ENCODE peak calls at places on chromosome 17, in ten cellular contexts. L is WTC11, C is SK-N-SH, E is endothelial cell of umbilical vein, H is H1, I is A549, M is HepG2, W is NB4, Q is GM12878, A is K562. B is an unnamed sample.

GRCh38 chr17:8785547-8786412 is 13.4 kb downstream of the MFSD6L start:
- DNase-seq in M (peak), I (peak), L (peak), A (peak), C (peak), Q (no peak), E (peak), W (peak), H (peak), B (peak)

GRCh38 chr17:64331946-64332493 is 58.6 kb downstream of the PECAM1 start:
- DNase-seq in I (no peak), A (peak), L (no peak), E (peak), M (peak), W (peak), Q (no peak), C (no peak), H (no peak), B (no peak)

GRCh38 chr17:40646791-40647548 is 648 bp downstream of the SMARCE1 start:
- DNase-seq in A (peak), Q (no peak), M (peak), E (peak), L (no peak), W (peak), I (peak), C (no peak), H (no peak), B (peak)

GRCh38 chr17:77709594-77709993 is 248.9 kb upstream of the TNRC6C start:
- DNase-seq in L (no peak), E (no peak), M (no peak), C (no peak), Q (no peak), A (no peak), W (no peak), I (no peak), H (no peak), B (no peak)

GRCh38 chr17:17551361-17551760 is 40.1 kb downstream of the PEMT start:
- DNase-seq in H (no peak), C (peak), E (no peak), Q (no peak), W (no peak), M (no peak), L (no peak), I (no peak), A (no peak), B (no peak)

GRCh38 chr17:42387663-42388380 is 420 bp downstream of the STAT3 start:
- DNase-seq in M (no peak), L (peak), H (no peak), I (no peak), Q (no peak), E (peak), A (peak), W (peak), C (peak), B (no peak)

GRCh38 chr17:78789663-78790181 is 7.6 kb upstream of the CYTH1 start:
- DNase-seq in W (no peak), H (no peak), E (no peak), I (no peak), L (no peak), Q (no peak), C (peak), A (no peak), M (no peak), B (no peak)

GRCh38 chr17:77908501-77908900 is 50.0 kb upstream of the TNRC6C start:
- DNase-seq in E (no peak), Q (no peak), L (no peak), W (no peak), C (no peak), A (no peak), M (no peak), H (no peak), I (no peak), B (no peak)

GRCh38 chr17:77692571-77693161 is 265.8 kb upstream of the TNRC6C start:
- DNase-seq in M (no peak), C (no peak), A (no peak), E (no peak), I (no peak), L (no peak), W (peak), H (no peak), Q (no peak), B (no peak)

GRCh38 chr17:58089111-58089510 is 5.9 kb downstream of the DYNLL2 start:
- DNase-seq in L (no peak), M (no peak), E (no peak), Q (no peak), H (no peak), W (no peak), C (no peak), I (no peak), A (no peak), B (no peak)

GRCh38 chr17:68709995-68710780 is 109.0 kb upstream of the FAM20A start:
- DNase-seq in E (no peak), A (no peak), M (no peak), Q (no peak), H (no peak), W (no peak), I (no peak), C (peak), L (no peak), B (no peak)

GRCh38 chr17:48873212-48873611 is 19.4 kb upstream of the ATP5MC1 start:
- DNase-seq in W (no peak), C (no peak), I (no peak), A (no peak), M (no peak), E (peak), Q (no peak), H (no peak), L (no peak), B (no peak)

GRCh38 chr17:69344939-69345338 is 18.0 kb upstream of the ABCA5 start:
- DNase-seq in W (no peak), H (no peak), Q (no peak), A (no peak), L (no peak), I (peak), C (no peak), M (no peak), E (no peak), B (no peak)

GRCh38 chr17:37388266-37388665 is 12.5 kb downstream of the C17orf78 start:
- DNase-seq in I (no peak), L (no peak), W (no peak), A (no peak), C (no peak), Q (no peak), E (no peak), M (no peak), H (no peak), B (no peak)

GRCh38 chr17:19411641-19412040 is 609 bp downstream of the RNF112 start:
- DNase-seq in L (no peak), C (peak), I (no peak), E (no peak), Q (no peak), W (no peak), A (no peak), H (no peak), M (no peak), B (no peak)

GRCh38 chr17:234163-235047 is 53.0 kb upstream of the DOC2B start:
- DNase-seq in I (no peak), L (peak), H (no peak), W (no peak), A (no peak), C (no peak), M (no peak), E (peak), Q (no peak), B (no peak)

GRCh38 chr17:43905985-43906852 is 1.1 kb downstream of the MPP2 start:
- DNase-seq in E (no peak), C (peak), A (peak), W (peak), Q (no peak), L (peak), H (no peak), M (peak), I (peak), B (no peak)

GRCh38 chr17:68627956-68628355 is 26.8 kb upstream of the FAM20A start:
- DNase-seq in E (no peak), W (no peak), L (no peak), M (no peak), A (no peak), I (no peak), Q (no peak), C (no peak), H (no peak), B (no peak)

GRCh38 chr17:77736207-77736600 is 222.3 kb upstream of the TNRC6C start:
- DNase-seq in W (no peak), C (no peak), H (no peak), M (no peak), E (no peak), I (no peak), Q (no peak), L (no peak), A (no peak), B (no peak)

GRCh38 chr17:62675260-62675659 is 47.8 kb downstream of the MRC2 start:
- DNase-seq in M (no peak), Q (no peak), W (no peak), I (no peak), H (no peak), E (no peak), L (no peak), A (no peak), C (no peak), B (no peak)

GRCh38 chr17:61816538-61816937 is 46.8 kb downstream of the BRIP1 start:
- DNase-seq in Q (no peak), A (no peak), W (peak), L (no peak), H (no peak), C (no peak), I (no peak), E (no peak), M (no peak), B (no peak)

GRCh38 chr17:77458202-77459017 is 317.6 kb downstream of the SEC14L1 start:
- DNase-seq in W (no peak), L (no peak), C (no peak), H (no peak), Q (no peak), M (no peak), E (no peak), A (no peak), I (no peak), B (no peak)

GRCh38 chr17:45907720-45908395 is 13.5 kb downstream of the MAPT start:
- DNase-seq in M (no peak), E (no peak), Q (no peak), H (no peak), A (no peak), C (no peak), W (no peak), I (no peak), L (no peak), B (no peak)

DNA sequence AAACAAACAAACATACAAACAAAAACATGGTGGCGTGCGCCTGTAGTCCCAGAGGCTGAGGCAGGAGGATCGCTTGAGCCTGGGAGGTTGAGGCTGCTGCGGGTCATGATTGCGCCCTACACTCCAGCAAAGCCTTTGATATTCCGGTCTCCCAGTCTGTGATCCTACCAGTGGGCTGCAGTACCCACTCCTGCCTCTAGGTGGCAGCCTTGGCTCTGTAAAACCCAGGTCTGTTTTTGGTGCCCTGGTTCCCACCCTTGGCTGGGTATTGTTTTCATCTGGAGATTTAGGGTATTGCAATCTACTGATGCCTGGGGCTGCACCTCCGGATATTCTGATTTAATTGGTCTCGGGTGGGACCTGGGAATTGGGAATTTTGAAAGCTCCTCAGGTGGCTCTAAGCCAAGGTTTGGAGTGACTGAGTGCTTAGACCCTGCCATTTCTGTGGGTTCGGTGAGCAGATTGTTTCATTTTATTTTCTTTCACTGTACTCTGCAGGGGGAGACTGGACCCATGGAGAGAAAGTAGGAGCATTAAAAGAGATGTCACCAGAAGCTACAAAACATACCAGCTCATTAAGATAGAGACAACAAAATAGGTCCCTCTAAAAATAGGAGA is 40.5 kb downstream of the MYH3 start:
- DNase-seq in M (peak), I (peak), Q (no peak), C (peak), E (peak), L (peak), W (peak), H (peak), A (peak), B (peak)
- TF ChIP-seq MAX in M (no peak), I (no peak), Q (no peak), C (no peak), E (no peak), L (no peak), W (no peak), H (no peak), A (no peak), B (no peak)

GRCh38 chr17:83006515-83007455 is 72.6 kb upstream of the METRNL start:
- DNase-seq in E (no peak), M (no peak), W (no peak), C (peak), Q (no peak), L (no peak), A (no peak), H (no peak), I (no peak), B (no peak)
- TF ChIP-seq MAX in E (no peak), M (no peak), W (no peak), C (no peak), Q (no peak), L (no peak), A (no peak), H (no peak), I (no peak), B (no peak)

GRCh38 chr17:75893305-75894048 is 3.3 kb downstream of the TRIM65 start:
- DNase-seq in L (no peak), E (no peak), H (no peak), I (no peak), C (no peak), Q (no peak), A (no peak), W (no peak), M (no peak), B (no peak)

GRCh38 chr17:75892556-75893224 is 4.1 kb downstream of the TRIM65 start:
- DNase-seq in E (no peak), M (peak), C (no peak), W (no peak), I (no peak), L (no peak), A (no peak), Q (no peak), H (no peak), B (no peak)

GRCh38 chr17:75891605-75892555 is 4.9 kb downstream of the TRIM65 start:
- DNase-seq in L (no peak), E (no peak), M (peak), W (no peak), Q (no peak), A (no peak), I (no peak), H (no peak), C (no peak), B (no peak)

GRCh38 chr17:75896360-75897075 is at the start of gene TRIM65:
- DNase-seq in C (peak), E (peak), L (peak), Q (no peak), M (peak), W (peak), H (no peak), I (peak), A (peak), B (no peak)

DNA sequence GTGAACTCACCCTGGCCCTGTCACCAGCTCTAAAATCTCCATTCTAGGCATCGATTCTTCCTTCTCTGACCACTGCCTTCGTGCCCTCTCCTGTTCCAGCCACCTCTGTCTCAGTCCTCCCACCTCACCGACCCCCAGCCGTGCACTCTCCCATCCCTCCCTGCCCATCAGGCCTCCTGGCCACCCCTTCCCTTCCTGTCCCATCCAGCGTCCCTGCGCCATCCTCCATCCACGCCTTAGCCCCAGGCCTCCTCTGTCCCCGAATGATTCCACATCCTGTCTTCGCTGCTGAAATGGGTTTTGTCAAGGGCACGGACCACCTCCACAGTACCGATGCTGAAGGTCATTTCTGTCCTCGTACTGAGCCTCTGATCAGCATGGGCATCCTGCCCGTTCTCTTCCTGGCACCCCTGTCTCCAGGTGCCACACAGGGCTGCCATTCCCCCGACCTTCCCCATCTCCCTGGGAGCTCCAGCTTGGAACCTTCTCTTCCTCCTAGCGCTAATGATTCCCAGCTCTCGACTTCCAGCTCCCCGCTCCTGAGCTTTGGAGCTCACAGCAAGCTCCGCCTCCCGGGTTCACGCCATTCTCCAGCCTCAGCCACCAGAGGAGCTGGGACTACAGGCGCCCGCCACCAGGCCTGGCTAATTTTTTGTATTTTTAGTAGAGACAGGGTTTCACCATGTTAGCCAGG is 2.6 kb downstream of the TRIM65 start:
- DNase-seq in A (no peak), W (no peak), C (no peak), L (no peak), Q (no peak), E (no peak), M (peak), H (no peak), I (no peak), B (no peak)
- TF ChIP-seq MAX in A (no peak), W (no peak), C (no peak), L (no peak), Q (no peak), E (no peak), M (peak), H (no peak), I (no peak), B (no peak)

GRCh38 chr17:30234954-30235353 is 543 bp downstream of the SLC6A4 start:
- DNase-seq in C (no peak), M (no peak), I (no peak), Q (peak), E (no peak), L (no peak), H (no peak), A (no peak), W (no peak), B (no peak)
- TF ChIP-seq MAX in C (no peak), M (no peak), I (no peak), Q (no peak), E (no peak), L (no peak), H (no peak), A (no peak), W (no peak), B (no peak)

GRCh38 chr17:4550534-4551039 is 4.6 kb downstream of the MYBBP1A start:
- DNase-seq in L (no peak), A (no peak), C (no peak), M (no peak), W (no peak), H (no peak), E (no peak), Q (no peak), I (no peak), B (no peak)
- TF ChIP-seq MAX in L (no peak), A (no peak), C (no peak), M (no peak), W (no peak), H (no peak), E (no peak), Q (no peak), I (no peak), B (no peak)

GRCh38 chr17:56175299-56175935 is 22.1 kb downstream of the ANKFN1 start:
- DNase-seq in E (no peak), M (no peak), W (no peak), A (no peak), C (no peak), H (no peak), Q (no peak), I (no peak), L (no peak), B (no peak)

GRCh38 chr17:56174421-56174820 is 21.1 kb downstream of the ANKFN1 start:
- DNase-seq in L (no peak), W (no peak), Q (no peak), M (no peak), I (no peak), C (no peak), E (no peak), H (no peak), A (no peak), B (no peak)

GRCh38 chr17:56178203-56178602 is 24.9 kb downstream of the ANKFN1 start:
- DNase-seq in L (no peak), E (no peak), Q (no peak), I (no peak), A (no peak), H (no peak), C (no peak), M (no peak), W (no peak), B (no peak)

GRCh38 chr17:56173958-56174357 is 20.7 kb downstream of the ANKFN1 start:
- DNase-seq in I (no peak), E (no peak), L (no peak), A (no peak), M (no peak), W (peak), C (no peak), Q (no peak), H (no peak), B (no peak)

DNA sequence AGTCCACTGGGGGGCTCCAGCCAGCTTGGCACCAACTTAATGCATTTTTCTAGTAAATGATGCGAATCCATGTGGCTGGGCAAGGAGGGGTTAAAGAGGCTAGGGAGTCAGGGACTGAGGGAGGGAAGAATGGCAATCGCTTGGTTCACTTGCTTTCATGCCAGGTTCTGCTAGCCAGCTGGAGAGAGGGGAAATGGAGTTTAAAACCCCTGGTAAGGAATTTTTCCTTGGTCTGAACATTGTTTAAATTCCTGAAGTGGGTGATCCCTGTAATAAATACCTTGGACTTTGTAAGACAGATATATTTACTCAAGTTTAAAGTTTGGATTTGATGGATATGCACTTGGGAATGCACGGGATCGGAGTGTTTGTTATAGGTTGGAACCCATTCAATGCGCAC is 22.8 kb downstream of the ANKFN1 start:
- DNase-seq in E (no peak), M (no peak), C (no peak), W (no peak), L (no peak), I (no peak), Q (no peak), A (no peak), H (no peak), B (no peak)
- TF ChIP-seq MAX in E (no peak), M (no peak), C (no peak), W (no peak), L (no peak), I (no peak), Q (no peak), A (no peak), H (no peak), B (no peak)